ENCODE peak calls at places on chromosomes 4 and X, in ten cellular contexts. K is activated T-cell treated with anti-CD3 and anti-CD28 coated beads for 24 hours; S is stimulated activated CD8-positive, alpha-beta memory T cell treated with anti-CD3 and anti-CD28 coated beads, Interleukin-7, amount 100 ng/mL, for 1 hour; A is Peyer's patch; X is retina; J is EL; I is left cardiac atrium; G is activated CD8-positive, alpha-beta T cell treated with anti-CD3 and anti-CD28 coated beads for 36 hours; U is kidney; L is NCI-H2171 treated with DMSO at 0.1 percent for 48 hours. C is an unnamed sample.

GRCh38 chr4:76377481-76377901 is 43.5 kb downstream of the CCDC158 start:
- DNase-seq in J (no peak), S (no peak), A (no peak), I (no peak), K (no peak), L (no peak), U (no peak), G (no peak), X (peak; percentile 2), C (no peak)

GRCh38 chr4:1055721-1056590 is 44.5 kb downstream of the FGFRL1 start:
- DNase-seq in S (peak; percentile 57), G (peak; percentile 91), J (no peak), X (peak; percentile 28), K (peak; percentile 64), U (peak; percentile 85), I (peak; percentile 46), A (peak; percentile 71), L (no peak), C (no peak)

GRCh38 chr4:122045533-122045932 is 93.7 kb upstream of the TRPC3 start:
- DNase-seq in S (no peak), U (no peak), I (peak; percentile 34), J (peak; percentile 99), L (peak; percentile 55), K (no peak), X (no peak), A (no peak), G (peak; percentile 13), C (peak; percentile 94)

GRCh38 chr4:153384160-153384559 is 39.7 kb downstream of the MND1 start:
- DNase-seq in U (no peak), S (no peak), K (no peak), X (no peak), L (no peak), G (no peak), I (no peak), J (no peak), A (no peak), C (no peak)

GRCh38 chr4:71445819-71446218 is 107.0 kb downstream of the SLC4A4 start:
- DNase-seq in A (no peak), S (no peak), I (no peak), U (no peak), J (no peak), K (no peak), X (no peak), G (no peak), L (peak; percentile 41), C (no peak)

GRCh38 chr4:151555151-151555945 is 146.4 kb downstream of the FHIP1A start:
- DNase-seq in J (no peak), K (no peak), I (no peak), X (no peak), G (no peak), L (no peak), U (no peak), A (no peak), S (no peak), C (no peak)

GRCh38 chrX:150982786-150983525 is at the start of gene HMGB3:
- DNase-seq in K (peak; percentile 74), A (peak; percentile 89), S (peak; percentile 36), X (peak; percentile 89), U (peak; percentile 92), J (peak; percentile 92), I (peak; percentile 88), G (peak; percentile 92), L (peak; percentile 84), C (peak; percentile 89)

GRCh38 chrX:86263526-86263925 is 115.3 kb downstream of the DACH2 start:
- DNase-seq in S (no peak), L (no peak), G (no peak), U (no peak), A (no peak), X (no peak), I (no peak), K (no peak), J (no peak), C (no peak)

GRCh38 chr4:158521490-158522111 is at the start of gene RXFP1:
- DNase-seq in S (no peak), J (no peak), G (no peak), A (no peak), I (no peak), U (no peak), K (no peak), L (no peak), X (no peak), C (no peak)

GRCh38 chr4:164799410-164799809 is 45.5 kb downstream of the SMIM31 start:
- DNase-seq in G (no peak), K (no peak), X (no peak), U (no peak), S (no peak), L (no peak), I (no peak), A (no peak), J (no peak), C (no peak)

GRCh38 chrX:137118536-137118935 is 84.7 kb upstream of the GPR101 start:
- DNase-seq in I (no peak), J (no peak), L (no peak), X (no peak), U (no peak), S (no peak), G (no peak), K (no peak), A (no peak), C (no peak)

GRCh38 chr4:23038626-23039245 is 346.0 kb downstream of the GBA3 start:
- DNase-seq in X (no peak), K (no peak), I (no peak), L (no peak), J (no peak), G (no peak), A (no peak), U (no peak), S (no peak), C (no peak)

GRCh38 chrX:3141031-3141430 is 99.8 kb downstream of the ARSF start:
- DNase-seq in A (no peak), J (no peak), L (no peak), U (no peak), X (no peak), K (no peak), S (no peak), G (no peak), I (no peak), C (no peak)

GRCh38 chr4:158193171-158193749 is 17.0 kb upstream of the TMEM144 start:
- DNase-seq in A (no peak), K (no peak), X (peak; percentile 42), U (no peak), I (no peak), J (peak; percentile 43), S (no peak), G (no peak), L (peak; percentile 12), C (peak; percentile 33)

GRCh38 chrX:73214366-73215094 is at the start of gene NAP1L2:
- DNase-seq in I (peak; percentile 26), L (peak; percentile 1), U (peak; percentile 66), K (peak; percentile 27), X (peak; percentile 81), S (no peak), A (no peak), J (peak; percentile 0), G (peak; percentile 59), C (peak; percentile 19)

GRCh38 chr4:152778656-152779512 is 646 bp downstream of the TIGD4 start:
- DNase-seq in X (no peak), I (peak; percentile 47), K (peak; percentile 13), S (no peak), G (peak; percentile 60), L (peak; percentile 41), J (peak; percentile 27), U (peak; percentile 63), A (peak; percentile 48), C (no peak)

GRCh38 chrX:96182366-96182765 is 502.3 kb upstream of the DIAPH2 start:
- DNase-seq in G (no peak), X (no peak), S (no peak), L (no peak), U (no peak), A (no peak), J (peak; percentile 0), K (no peak), I (no peak), C (peak; percentile 2)

GRCh38 chr4:8219236-8219635 is 20.1 kb downstream of the SH3TC1 start:
- DNase-seq in G (no peak), S (no peak), I (no peak), U (peak; percentile 79), K (no peak), A (no peak), J (no peak), X (no peak), L (no peak), C (no peak)

GRCh38 chr4:3285558-3286334 is 7.1 kb upstream of the RGS12 start:
- DNase-seq in G (no peak), K (no peak), S (no peak), L (no peak), I (peak; percentile 44), A (no peak), U (peak; percentile 71), J (peak; percentile 75), X (no peak), C (no peak)

GRCh38 chr4:10694151-10694825 is 9.7 kb upstream of the CLNK start:
- DNase-seq in L (no peak), S (no peak), K (no peak), G (no peak), U (no peak), A (no peak), I (no peak), J (no peak), X (no peak), C (no peak)

GRCh38 chr4:53676402-53676871 is 85.2 kb upstream of the LNX1 start:
- DNase-seq in G (no peak), S (no peak), J (peak; percentile 18), K (no peak), A (no peak), L (no peak), U (no peak), I (no peak), X (no peak), C (no peak)